ENCODE peak calls at places on chromosomes 12 and 14, in six cellular contexts. One of them, this sample, is unnamed.

GRCh38 chr12:25812295-25812694 is 146.2 kb upstream of the RASSF8 start:
- DNase-seq in esophagus muscularis mucosa: no peak
- DNase-seq in stomach: no peak
- DNase-seq in prostate gland: no peak
- DNase-seq in adrenal gland: no peak
- DNase-seq in A549: no peak
- DNase-seq in this sample: no peak

GRCh38 chr12:28457785-28458184 is 267.5 kb downstream of the CCDC91 start:
- DNase-seq in prostate gland: no peak
- DNase-seq in esophagus muscularis mucosa: no peak
- DNase-seq in stomach: no peak
- DNase-seq in A549: no peak
- DNase-seq in adrenal gland: no peak
- DNase-seq in this sample: no peak

GRCh38 chr14:72558721-72559120 is 335.2 kb downstream of the DPF3 start:
- DNase-seq in A549: no peak
- DNase-seq in stomach: no peak
- DNase-seq in esophagus muscularis mucosa: no peak
- DNase-seq in prostate gland: no peak
- DNase-seq in adrenal gland: no peak
- DNase-seq in this sample: no peak

GRCh38 chr12:75560167-75560566 is 48.8 kb upstream of the KRR1 start:
- DNase-seq in adrenal gland: no peak
- DNase-seq in A549: peak
- DNase-seq in prostate gland: no peak
- DNase-seq in stomach: no peak
- DNase-seq in esophagus muscularis mucosa: no peak
- DNase-seq in this sample: no peak

GRCh38 chr14:32329146-32329545 is at the start of gene AKAP6:
- DNase-seq in A549: no peak
- DNase-seq in stomach: no peak
- DNase-seq in adrenal gland: no peak
- DNase-seq in prostate gland: no peak
- DNase-seq in esophagus muscularis mucosa: no peak
- DNase-seq in this sample: no peak

GRCh38 chr14:47917344-47917954 is 242.0 kb upstream of the MDGA2 start:
- DNase-seq in adrenal gland: peak
- DNase-seq in stomach: no peak
- DNase-seq in esophagus muscularis mucosa: no peak
- DNase-seq in A549: peak
- DNase-seq in prostate gland: no peak
- DNase-seq in this sample: no peak

GRCh38 chr14:81613341-81614045 is 79.8 kb upstream of the SEL1L start:
- DNase-seq in adrenal gland: no peak
- DNase-seq in A549: no peak
- DNase-seq in stomach: no peak
- DNase-seq in esophagus muscularis mucosa: no peak
- DNase-seq in prostate gland: no peak
- DNase-seq in this sample: no peak

GRCh38 chr12:126554599-126554998 is 1489.4 kb downstream of the AACS start:
- DNase-seq in prostate gland: no peak
- DNase-seq in A549: no peak
- DNase-seq in stomach: no peak
- DNase-seq in esophagus muscularis mucosa: no peak
- DNase-seq in adrenal gland: no peak
- DNase-seq in this sample: no peak

GRCh38 chr12:93802293-93802692 is 125.1 kb downstream of the CRADD start:
- DNase-seq in A549: no peak
- DNase-seq in stomach: no peak
- DNase-seq in esophagus muscularis mucosa: no peak
- DNase-seq in adrenal gland: no peak
- DNase-seq in prostate gland: no peak
- DNase-seq in this sample: no peak

GRCh38 chr14:102655154-102655553 is 62.7 kb downstream of the RCOR1 start:
- DNase-seq in esophagus muscularis mucosa: no peak
- DNase-seq in stomach: no peak
- DNase-seq in A549: peak
- DNase-seq in prostate gland: no peak
- DNase-seq in adrenal gland: no peak
- DNase-seq in this sample: no peak

GRCh38 chr12:44317651-44318126 is 481.8 kb downstream of the TMEM117 start:
- DNase-seq in stomach: no peak
- DNase-seq in A549: peak
- DNase-seq in prostate gland: no peak
- DNase-seq in esophagus muscularis mucosa: no peak
- DNase-seq in adrenal gland: no peak
- DNase-seq in this sample: no peak

GRCh38 chr14:55129428-55130193 is 559 bp downstream of the LGALS3 start:
- DNase-seq in prostate gland: peak
- DNase-seq in stomach: peak
- DNase-seq in adrenal gland: peak
- DNase-seq in A549: peak
- DNase-seq in esophagus muscularis mucosa: peak
- DNase-seq in this sample: peak

GRCh38 chr14:23130875-23131274 is 11.8 kb upstream of the CEBPE start:
- DNase-seq in prostate gland: no peak
- DNase-seq in esophagus muscularis mucosa: no peak
- DNase-seq in A549: no peak
- DNase-seq in stomach: no peak
- DNase-seq in adrenal gland: no peak
- DNase-seq in this sample: peak

GRCh38 chr12:1108276-1108675 is 117.3 kb downstream of the ERC1 start:
- DNase-seq in esophagus muscularis mucosa: no peak
- DNase-seq in stomach: no peak
- DNase-seq in prostate gland: no peak
- DNase-seq in adrenal gland: no peak
- DNase-seq in A549: no peak
- DNase-seq in this sample: no peak

GRCh38 chr12:100988278-100988625 is 193.7 kb downstream of the ANO4 start:
- DNase-seq in stomach: no peak
- DNase-seq in A549: no peak
- DNase-seq in adrenal gland: no peak
- DNase-seq in prostate gland: no peak
- DNase-seq in esophagus muscularis mucosa: no peak
- DNase-seq in this sample: no peak

GRCh38 chr12:122793685-122794106 is 19.3 kb downstream of the CCDC62 start:
- DNase-seq in A549: peak
- DNase-seq in prostate gland: peak
- DNase-seq in esophagus muscularis mucosa: no peak
- DNase-seq in stomach: no peak
- DNase-seq in adrenal gland: no peak
- DNase-seq in this sample: no peak

DNA sequence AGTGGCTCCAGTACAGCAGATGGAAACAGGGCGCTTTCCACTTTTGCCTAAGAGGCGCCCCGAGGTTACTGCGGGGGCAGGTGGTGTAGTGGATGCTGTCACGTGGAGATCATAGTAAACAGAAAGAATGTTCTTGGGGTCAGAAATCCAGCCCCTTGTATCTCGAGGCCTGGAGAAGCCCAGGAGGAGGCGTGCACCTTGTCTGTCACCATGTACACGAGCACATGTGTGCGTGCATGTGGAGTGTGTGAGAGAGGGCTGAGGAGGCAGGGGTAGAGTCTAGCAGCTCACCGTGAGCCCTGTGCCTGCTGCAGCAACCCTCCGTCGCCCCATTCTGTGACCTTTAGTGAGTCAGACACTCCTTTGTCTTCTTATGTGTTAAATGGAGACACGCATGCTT is 59.0 kb downstream of the CACNA1C start:
- DNase-seq in adrenal gland: no peak
- DNase-seq in A549: no peak
- DNase-seq in esophagus muscularis mucosa: no peak
- DNase-seq in stomach: no peak
- DNase-seq in prostate gland: no peak
- DNase-seq in this sample: no peak
- H3K27ac ChIP-seq in adrenal gland: no peak
- H3K27ac ChIP-seq in A549: no peak
- H3K27ac ChIP-seq in esophagus muscularis mucosa: peak
- H3K27ac ChIP-seq in stomach: no peak
- H3K27ac ChIP-seq in prostate gland: no peak
- H3K27ac ChIP-seq in this sample: no peak

GRCh38 chr12:69987453-69988102 is 162.6 kb downstream of the MYRFL start:
- DNase-seq in esophagus muscularis mucosa: no peak
- DNase-seq in prostate gland: peak
- DNase-seq in adrenal gland: peak
- DNase-seq in A549: peak
- DNase-seq in stomach: no peak
- DNase-seq in this sample: no peak

GRCh38 chr12:69991683-69992297 is 166.8 kb downstream of the MYRFL start:
- DNase-seq in stomach: no peak
- DNase-seq in adrenal gland: no peak
- DNase-seq in A549: no peak
- DNase-seq in esophagus muscularis mucosa: no peak
- DNase-seq in prostate gland: no peak
- DNase-seq in this sample: no peak

GRCh38 chr12:69985656-69986055 is 160.6 kb downstream of the MYRFL start:
- DNase-seq in esophagus muscularis mucosa: no peak
- DNase-seq in prostate gland: no peak
- DNase-seq in stomach: no peak
- DNase-seq in adrenal gland: no peak
- DNase-seq in A549: peak
- DNase-seq in this sample: no peak

GRCh38 chr12:69986109-69986508 is 161.1 kb downstream of the MYRFL start:
- DNase-seq in adrenal gland: no peak
- DNase-seq in stomach: no peak
- DNase-seq in prostate gland: no peak
- DNase-seq in esophagus muscularis mucosa: no peak
- DNase-seq in A549: no peak
- DNase-seq in this sample: no peak

GRCh38 chr12:69988601-69989194 is 163.7 kb downstream of the MYRFL start:
- DNase-seq in esophagus muscularis mucosa: no peak
- DNase-seq in adrenal gland: no peak
- DNase-seq in A549: no peak
- DNase-seq in prostate gland: no peak
- DNase-seq in stomach: no peak
- DNase-seq in this sample: no peak
- TF ChIP-seq CTCF in esophagus muscularis mucosa: no peak
- TF ChIP-seq CTCF in adrenal gland: no peak
- TF ChIP-seq CTCF in A549: no peak
- TF ChIP-seq CTCF in prostate gland: no peak
- TF ChIP-seq CTCF in stomach: no peak
- TF ChIP-seq CTCF in this sample: no peak

GRCh38 chr14:80077262-80077661 is 134.0 kb downstream of the DIO2 start:
- DNase-seq in A549: no peak
- DNase-seq in stomach: no peak
- DNase-seq in prostate gland: no peak
- DNase-seq in adrenal gland: no peak
- DNase-seq in esophagus muscularis mucosa: no peak
- DNase-seq in this sample: no peak

GRCh38 chr14:80080601-80081000 is 130.7 kb downstream of the DIO2 start:
- DNase-seq in stomach: no peak
- DNase-seq in prostate gland: no peak
- DNase-seq in A549: no peak
- DNase-seq in esophagus muscularis mucosa: no peak
- DNase-seq in adrenal gland: no peak
- DNase-seq in this sample: no peak

DNA sequence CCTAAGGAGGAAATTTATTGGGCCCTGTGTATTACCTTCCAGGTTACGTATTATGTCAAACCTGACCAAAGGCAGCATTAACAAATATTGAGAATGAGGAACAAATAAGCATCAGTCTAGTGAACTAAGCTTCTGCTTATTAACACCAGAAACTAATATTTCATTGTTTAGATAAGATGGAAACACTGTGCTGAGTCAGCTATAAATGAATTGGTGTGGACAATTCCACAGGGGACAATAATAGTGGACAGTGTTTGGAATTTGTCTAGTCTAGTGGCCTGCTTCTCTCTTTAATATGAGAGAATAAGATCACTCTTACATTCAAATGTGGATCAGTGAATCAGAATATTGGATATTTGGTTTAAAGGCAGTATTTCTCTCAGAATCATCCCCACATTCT is 136.4 kb downstream of the DIO2 start:
- DNase-seq in stomach: no peak
- DNase-seq in A549: no peak
- DNase-seq in esophagus muscularis mucosa: no peak
- DNase-seq in adrenal gland: no peak
- DNase-seq in prostate gland: no peak
- DNase-seq in this sample: no peak
- TF ChIP-seq POLR2A in stomach: no peak
- TF ChIP-seq POLR2A in A549: no peak
- TF ChIP-seq POLR2A in esophagus muscularis mucosa: no peak
- TF ChIP-seq POLR2A in adrenal gland: no peak
- TF ChIP-seq POLR2A in prostate gland: no peak
- TF ChIP-seq POLR2A in this sample: no peak

GRCh38 chr12:6426882-6427671 is 17.7 kb upstream of the CD27 start:
- DNase-seq in esophagus muscularis mucosa: no peak
- DNase-seq in stomach: peak
- DNase-seq in prostate gland: no peak
- DNase-seq in A549: no peak
- DNase-seq in adrenal gland: no peak
- DNase-seq in this sample: no peak

GRCh38 chr12:6424848-6425247 is 19.9 kb upstream of the CD27 start:
- DNase-seq in A549: no peak
- DNase-seq in esophagus muscularis mucosa: no peak
- DNase-seq in adrenal gland: no peak
- DNase-seq in prostate gland: no peak
- DNase-seq in stomach: peak
- DNase-seq in this sample: no peak

GRCh38 chr12:6425588-6426531 is 18.9 kb upstream of the CD27 start:
- DNase-seq in stomach: peak
- DNase-seq in adrenal gland: peak
- DNase-seq in A549: peak
- DNase-seq in prostate gland: no peak
- DNase-seq in esophagus muscularis mucosa: no peak
- DNase-seq in this sample: no peak

GRCh38 chr12:6423267-6424007 is 21.3 kb upstream of the CD27 start:
- DNase-seq in esophagus muscularis mucosa: no peak
- DNase-seq in prostate gland: peak
- DNase-seq in A549: peak
- DNase-seq in adrenal gland: peak
- DNase-seq in stomach: peak
- DNase-seq in this sample: peak

DNA sequence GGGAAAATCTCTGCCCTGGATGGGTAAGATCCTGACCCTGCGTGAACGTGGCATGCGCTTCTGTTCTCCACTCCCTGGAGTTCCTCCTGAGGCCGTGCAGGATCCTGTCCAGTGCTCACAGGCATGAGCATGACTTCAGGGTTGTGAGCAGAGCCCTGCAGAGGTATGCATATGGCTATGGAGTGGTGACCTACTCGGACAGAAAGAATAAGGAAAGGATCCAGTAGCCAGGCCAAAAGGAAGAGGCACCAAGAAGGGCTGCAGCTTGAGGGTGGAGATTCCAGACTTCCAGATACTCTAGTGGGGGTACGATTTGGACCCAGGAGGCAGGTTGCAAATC is 20.8 kb upstream of the CD27 start:
- DNase-seq in prostate gland: no peak
- DNase-seq in A549: no peak
- DNase-seq in stomach: no peak
- DNase-seq in esophagus muscularis mucosa: no peak
- DNase-seq in adrenal gland: no peak
- DNase-seq in this sample: no peak
- H3K27ac ChIP-seq in prostate gland: no peak
- H3K27ac ChIP-seq in A549: peak
- H3K27ac ChIP-seq in stomach: no peak
- H3K27ac ChIP-seq in esophagus muscularis mucosa: peak
- H3K27ac ChIP-seq in adrenal gland: peak
- H3K27ac ChIP-seq in this sample: no peak

GRCh38 chr14:104681689-104682074 is 7.7 kb upstream of the INF2 start:
- DNase-seq in A549: peak
- DNase-seq in adrenal gland: peak
- DNase-seq in prostate gland: peak
- DNase-seq in stomach: peak
- DNase-seq in esophagus muscularis mucosa: no peak
- DNase-seq in this sample: peak
- TF ChIP-seq CTCF in A549: peak
- TF ChIP-seq CTCF in adrenal gland: no peak
- TF ChIP-seq CTCF in prostate gland: no peak
- TF ChIP-seq CTCF in stomach: no peak
- TF ChIP-seq CTCF in esophagus muscularis mucosa: no peak
- TF ChIP-seq CTCF in this sample: no peak